ENCODE peak calls at places on chromosome 11, in seven cellular contexts. One of them, this sample, is unnamed.

GRCh38 chr11:88338223-88338661 is 706 bp upstream of the CTSC start:
- DNase-seq in substantia nigra: no peak
- DNase-seq in KG1: peak
- DNase-seq in GM23338: peak
- DNase-seq in pulmonary artery endothelial cell: peak
- DNase-seq in RWPE1: peak
- DNase-seq in nucleus accumbens: no peak
- DNase-seq in this sample: peak

GRCh38 chr11:68440254-68440653 is 20.3 kb upstream of the PPP6R3 start:
- DNase-seq in KG1: no peak
- DNase-seq in RWPE1: no peak
- DNase-seq in nucleus accumbens: no peak
- DNase-seq in substantia nigra: no peak
- DNase-seq in pulmonary artery endothelial cell: no peak
- DNase-seq in GM23338: no peak
- DNase-seq in this sample: no peak

GRCh38 chr11:12139144-12139881 is 28.9 kb downstream of the MICAL2 start:
- DNase-seq in substantia nigra: no peak
- DNase-seq in KG1: no peak
- DNase-seq in pulmonary artery endothelial cell: no peak
- DNase-seq in GM23338: no peak
- DNase-seq in RWPE1: no peak
- DNase-seq in nucleus accumbens: no peak
- DNase-seq in this sample: peak

GRCh38 chr11:76664578-76665061 is 5.9 kb downstream of the LRRC32 start:
- DNase-seq in nucleus accumbens: no peak
- DNase-seq in RWPE1: no peak
- DNase-seq in pulmonary artery endothelial cell: peak
- DNase-seq in substantia nigra: no peak
- DNase-seq in KG1: no peak
- DNase-seq in GM23338: no peak
- DNase-seq in this sample: peak

GRCh38 chr11:123268118-123268517 is 73.1 kb upstream of the CLMP start:
- DNase-seq in RWPE1: no peak
- DNase-seq in pulmonary artery endothelial cell: no peak
- DNase-seq in GM23338: no peak
- DNase-seq in substantia nigra: no peak
- DNase-seq in KG1: no peak
- DNase-seq in nucleus accumbens: no peak
- DNase-seq in this sample: no peak

GRCh38 chr11:119483341-119483880 is 60.4 kb upstream of the THY1 start:
- DNase-seq in RWPE1: no peak
- DNase-seq in KG1: no peak
- DNase-seq in substantia nigra: no peak
- DNase-seq in pulmonary artery endothelial cell: no peak
- DNase-seq in GM23338: no peak
- DNase-seq in nucleus accumbens: no peak
- DNase-seq in this sample: peak

GRCh38 chr11:57274904-57275498 is 38.0 kb upstream of the APLNR start:
- DNase-seq in GM23338: no peak
- DNase-seq in nucleus accumbens: no peak
- DNase-seq in RWPE1: no peak
- DNase-seq in pulmonary artery endothelial cell: no peak
- DNase-seq in substantia nigra: no peak
- DNase-seq in KG1: no peak
- DNase-seq in this sample: no peak

GRCh38 chr11:128525411-128526243 is 61.7 kb downstream of the ETS1 start:
- DNase-seq in KG1: no peak
- DNase-seq in GM23338: peak
- DNase-seq in RWPE1: no peak
- DNase-seq in substantia nigra: no peak
- DNase-seq in pulmonary artery endothelial cell: no peak
- DNase-seq in nucleus accumbens: peak
- DNase-seq in this sample: no peak

GRCh38 chr11:76629133-76629852 is 41.3 kb downstream of the LRRC32 start:
- DNase-seq in substantia nigra: no peak
- DNase-seq in nucleus accumbens: no peak
- DNase-seq in pulmonary artery endothelial cell: peak
- DNase-seq in RWPE1: no peak
- DNase-seq in GM23338: no peak
- DNase-seq in KG1: no peak
- DNase-seq in this sample: peak

GRCh38 chr11:68146010-68146540 is 24.9 kb upstream of the CHKA start:
- DNase-seq in RWPE1: no peak
- DNase-seq in KG1: no peak
- DNase-seq in substantia nigra: peak
- DNase-seq in GM23338: no peak
- DNase-seq in nucleus accumbens: no peak
- DNase-seq in pulmonary artery endothelial cell: no peak
- DNase-seq in this sample: peak

GRCh38 chr11:116931206-116931953 is 94.0 kb upstream of the APOA1 start:
- DNase-seq in nucleus accumbens: no peak
- DNase-seq in substantia nigra: no peak
- DNase-seq in pulmonary artery endothelial cell: peak
- DNase-seq in KG1: peak
- DNase-seq in GM23338: peak
- DNase-seq in RWPE1: peak
- DNase-seq in this sample: no peak

GRCh38 chr11:22769081-22769480 is 60.5 kb downstream of the SVIP start:
- DNase-seq in substantia nigra: no peak
- DNase-seq in GM23338: no peak
- DNase-seq in pulmonary artery endothelial cell: no peak
- DNase-seq in RWPE1: no peak
- DNase-seq in KG1: no peak
- DNase-seq in nucleus accumbens: no peak
- DNase-seq in this sample: no peak

GRCh38 chr11:81673001-81673400 is 1060.7 kb downstream of the FAM181B start:
- DNase-seq in KG1: no peak
- DNase-seq in RWPE1: no peak
- DNase-seq in pulmonary artery endothelial cell: no peak
- DNase-seq in GM23338: no peak
- DNase-seq in nucleus accumbens: no peak
- DNase-seq in substantia nigra: no peak
- DNase-seq in this sample: no peak

GRCh38 chr11:32333335-32333991 is 101.9 kb downstream of the WT1 start:
- DNase-seq in KG1: no peak
- DNase-seq in RWPE1: no peak
- DNase-seq in nucleus accumbens: no peak
- DNase-seq in pulmonary artery endothelial cell: no peak
- DNase-seq in substantia nigra: peak
- DNase-seq in GM23338: peak
- DNase-seq in this sample: peak

GRCh38 chr11:9015677-9016076 is 11.9 kb upstream of the NRIP3 start:
- DNase-seq in RWPE1: peak
- DNase-seq in GM23338: peak
- DNase-seq in substantia nigra: peak
- DNase-seq in pulmonary artery endothelial cell: peak
- DNase-seq in KG1: peak
- DNase-seq in nucleus accumbens: no peak
- DNase-seq in this sample: peak

GRCh38 chr11:114149689-114150407 is 90.3 kb downstream of the ZBTB16 start:
- DNase-seq in nucleus accumbens: no peak
- DNase-seq in pulmonary artery endothelial cell: no peak
- DNase-seq in KG1: no peak
- DNase-seq in substantia nigra: no peak
- DNase-seq in GM23338: no peak
- DNase-seq in RWPE1: no peak
- DNase-seq in this sample: no peak

GRCh38 chr11:17730608-17731462 is 3.7 kb upstream of the KCNC1 start:
- DNase-seq in nucleus accumbens: peak
- DNase-seq in pulmonary artery endothelial cell: peak
- DNase-seq in substantia nigra: peak
- DNase-seq in GM23338: peak
- DNase-seq in RWPE1: peak
- DNase-seq in KG1: no peak
- DNase-seq in this sample: peak

GRCh38 chr11:9143726-9144125 is 52.3 kb upstream of the SCUBE2 start:
- DNase-seq in KG1: no peak
- DNase-seq in GM23338: no peak
- DNase-seq in substantia nigra: no peak
- DNase-seq in RWPE1: no peak
- DNase-seq in pulmonary artery endothelial cell: no peak
- DNase-seq in nucleus accumbens: no peak
- DNase-seq in this sample: no peak

GRCh38 chr11:121119444-121119843 is 18.4 kb downstream of the TECTA start:
- DNase-seq in RWPE1: no peak
- DNase-seq in pulmonary artery endothelial cell: no peak
- DNase-seq in nucleus accumbens: no peak
- DNase-seq in substantia nigra: no peak
- DNase-seq in GM23338: no peak
- DNase-seq in KG1: no peak
- DNase-seq in this sample: no peak

GRCh38 chr11:128544625-128545024 is 42.7 kb downstream of the ETS1 start:
- DNase-seq in KG1: no peak
- DNase-seq in nucleus accumbens: no peak
- DNase-seq in pulmonary artery endothelial cell: no peak
- DNase-seq in RWPE1: no peak
- DNase-seq in substantia nigra: no peak
- DNase-seq in GM23338: no peak
- DNase-seq in this sample: no peak

This sample was measured in tibial artery.